ENCODE peak calls at places on chromosomes 13 and 19, in seven cellular contexts. B is heart left ventricle, X is Caco-2, W is uterus, S is thoracic aorta, M is NT2/D1, V is transverse colon. G is an unnamed sample. For H3K9me3 and H3K27me3, the result is how much of the 10 kb centered on the place peaks cover.

GRCh38 chr19:34230833-34231232 is 23.5 kb upstream of the GARRE1 start:
- DNase-seq in B (no peak), X (no peak), W (no peak), S (no peak), M (no peak), V (no peak), G (no peak)

GRCh38 chr19:39405930-39406655 is 554 bp upstream of the ZFP36 start:
- DNase-seq in B (no peak), X (no peak), W (no peak), S (peak), M (no peak), V (peak), G (no peak)

GRCh38 chr13:114049026-114049425 is 75.2 kb upstream of the C13orf46 start:
- DNase-seq in B (no peak), X (no peak), W (no peak), S (no peak), M (no peak), V (peak), G (no peak)

GRCh38 chr13:73228546-73228945 is 169.7 kb downstream of the KLF5 start:
- DNase-seq in B (no peak), X (no peak), W (no peak), S (no peak), M (no peak), V (no peak), G (no peak)

GRCh38 chr13:40682449-40683240 is 16.2 kb upstream of the FOXO1 start:
- DNase-seq in B (no peak), X (no peak), W (no peak), S (no peak), M (no peak), V (no peak), G (peak)

GRCh38 chr13:67614577-67614976 is 384.4 kb upstream of the PCDH9 start:
- DNase-seq in B (no peak), X (no peak), W (no peak), S (no peak), M (no peak), V (no peak), G (no peak)

GRCh38 chr19:9937001-9937411 is 691 bp upstream of the OLFM2 start:
- DNase-seq in B (no peak), X (no peak), W (no peak), S (no peak), M (no peak), V (no peak), G (peak)

GRCh38 chr19:13149628-13150186 is 468 bp downstream of the STX10 start:
- DNase-seq in B (peak), X (peak), W (peak), S (no peak), M (no peak), V (peak), G (peak)

GRCh38 chr13:99071211-99071610 is 93.3 kb upstream of the DOCK9 start:
- DNase-seq in B (no peak), X (no peak), W (no peak), S (no peak), M (no peak), V (no peak), G (no peak)
- H3K9me3 ChIP-seq in B (under half), X (under half), W (under half), S (under half), M (under half), V (under half), G (under half)

GRCh38 chr19:1718382-1719315 is 34.7 kb upstream of the ONECUT3 start:
- DNase-seq in B (no peak), X (no peak), W (no peak), S (no peak), M (no peak), V (no peak), G (no peak)
- H3K27me3 ChIP-seq in B (under half), X (under half), W (under half), S (under half), M (under half), V (half or more), G (under half)

DNA sequence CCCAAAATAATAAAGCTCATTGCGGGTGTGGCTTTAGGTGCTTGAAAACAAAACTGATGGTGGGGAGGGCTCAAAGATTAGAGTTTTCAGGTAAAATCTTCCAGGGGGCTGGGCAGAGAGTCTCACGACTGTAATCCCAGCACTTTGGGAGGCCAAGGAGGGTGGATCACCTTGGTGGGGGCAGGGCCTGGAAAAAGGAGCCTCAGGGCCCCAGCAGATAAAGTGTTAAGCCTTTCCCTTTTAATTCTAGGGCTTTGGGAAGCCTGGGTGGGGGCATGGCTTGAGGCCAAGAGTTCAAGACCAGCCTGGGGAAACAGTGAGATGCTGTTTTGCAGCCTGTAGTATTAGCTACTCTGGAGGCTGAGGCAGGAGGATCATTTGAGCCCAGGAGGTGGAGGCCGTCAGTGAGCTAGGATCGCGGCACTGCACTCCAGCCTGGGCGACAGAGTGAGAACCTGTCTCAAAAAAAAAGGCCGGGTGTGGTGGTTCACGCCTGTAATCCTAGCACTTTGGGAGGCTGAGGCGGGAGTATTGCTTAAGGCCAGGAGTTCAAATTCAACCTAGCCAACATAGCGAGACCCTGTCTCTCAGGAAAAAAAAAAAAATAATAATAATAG is 1.7 kb downstream of the IRGQ start:
- DNase-seq in B (no peak), X (no peak), W (no peak), S (no peak), M (no peak), V (no peak), G (no peak)
- H3K9me3 ChIP-seq in B (under half), X (under half), W (under half), S (under half), M (under half), V (under half), G (under half)

DNA sequence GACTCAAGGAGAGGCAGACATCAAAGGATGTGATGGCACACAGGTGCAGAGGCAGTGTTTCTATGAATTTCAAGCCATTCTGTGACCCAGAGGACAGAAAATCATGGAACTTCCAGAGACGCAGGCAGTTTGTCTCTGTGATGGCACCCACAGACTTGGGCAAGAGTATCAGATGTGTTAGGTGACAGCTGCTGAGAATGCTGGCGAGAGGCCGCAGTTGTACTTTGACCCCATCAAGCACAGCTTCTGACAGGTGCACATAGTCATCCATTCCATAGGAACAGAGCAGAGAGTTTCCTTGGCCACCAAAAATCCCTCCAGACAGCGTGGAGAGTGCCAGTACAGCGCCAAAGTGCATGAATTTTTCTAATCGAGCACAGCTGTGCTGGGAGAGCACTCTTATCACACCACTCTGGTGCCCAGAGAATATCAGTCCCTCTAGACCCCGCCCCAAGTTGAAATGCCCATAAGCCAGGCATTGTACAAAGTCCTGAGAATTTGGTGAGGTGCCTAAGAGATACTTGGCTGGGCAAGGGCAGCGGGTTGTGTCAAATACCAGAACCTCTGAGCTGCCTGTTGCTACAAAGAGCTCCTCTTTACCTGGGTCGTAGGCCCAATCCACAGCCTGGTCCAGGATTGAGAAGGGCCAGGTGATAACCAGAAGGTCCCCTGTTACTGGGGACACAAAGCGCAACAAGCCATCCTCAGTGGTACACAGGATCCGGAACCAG is 12.4 kb downstream of the WDR87 start:
- DNase-seq in B (no peak), X (peak), W (no peak), S (no peak), M (no peak), V (no peak), G (no peak)
- H3K27me3 ChIP-seq in B (under half), X (under half), W (under half), S (under half), M (under half), V (under half), G (under half)

GRCh38 chr19:36771275-36772231 is 1.1 kb downstream of the ZNF850 start:
- DNase-seq in B (peak), X (peak), W (peak), S (peak), M (no peak), V (peak), G (peak)
- H3K9me3 ChIP-seq in B (under half), X (under half), W (under half), S (under half), M (under half), V (under half), G (under half)

GRCh38 chr19:50778906-50779430 is 8.7 kb downstream of the GPR32 start:
- DNase-seq in B (no peak), X (no peak), W (no peak), S (no peak), M (no peak), V (no peak), G (no peak)
- H3K27me3 ChIP-seq in B (half or more), X (under half), W (under half), S (under half), M (half or more), V (half or more), G (under half)

G was measured in HAP-1.